ENCODE peak calls at places on chromosomes 1 and 21, in five cellular contexts. H, B, N, S and J are unnamed samples.

GRCh38 chr1:109777436-109777835 is 13.7 kb upstream of the EPS8L3 start:
- DNase-seq in B (peak), S (peak), N (no peak), H (no peak), J (no peak)

GRCh38 chr1:206466840-206467649 is 3.2 kb upstream of the IKBKE start:
- DNase-seq in N (no peak), H (no peak), B (no peak), S (no peak), J (no peak)

GRCh38 chr1:152739841-152740240 is 18.0 kb upstream of the KPRP start:
- DNase-seq in N (no peak), H (no peak), S (no peak), B (no peak), J (no peak)

GRCh38 chr1:51697160-51697559 is 80.3 kb downstream of the OSBPL9 start:
- DNase-seq in B (no peak), N (no peak), H (no peak), S (no peak), J (no peak)

GRCh38 chr1:9289090-9289534 is 3.6 kb upstream of the SPSB1 start:
- DNase-seq in H (peak), N (no peak), B (peak), S (peak), J (no peak)

GRCh38 chr1:91611498-91611917 is 110.9 kb downstream of the CDC7 start:
- DNase-seq in H (no peak), N (peak), B (no peak), S (peak), J (no peak)

GRCh38 chr1:53274026-53274425 is 35.7 kb upstream of the MAGOH start:
- DNase-seq in N (no peak), S (no peak), H (no peak), B (peak), J (no peak)

GRCh38 chr21:31279986-31280385 is 64.1 kb downstream of the TIAM1 start:
- DNase-seq in S (no peak), B (no peak), N (no peak), H (no peak), J (no peak)

GRCh38 chr1:43979528-43980254 is 681 bp downstream of the B4GALT2 start:
- DNase-seq in B (no peak), S (peak), N (no peak), H (peak), J (no peak)

GRCh38 chr1:43981636-43982035 is 2.6 kb downstream of the B4GALT2 start:
- DNase-seq in N (no peak), B (no peak), H (no peak), S (no peak), J (no peak)

GRCh38 chr1:43981135-43981491 is 2.1 kb downstream of the B4GALT2 start:
- DNase-seq in N (no peak), B (peak), S (peak), H (no peak), J (no peak)

GRCh38 chr1:43979261-43979527 is 184 bp downstream of the B4GALT2 start:
- DNase-seq in N (no peak), B (no peak), S (no peak), H (no peak), J (no peak)

DNA sequence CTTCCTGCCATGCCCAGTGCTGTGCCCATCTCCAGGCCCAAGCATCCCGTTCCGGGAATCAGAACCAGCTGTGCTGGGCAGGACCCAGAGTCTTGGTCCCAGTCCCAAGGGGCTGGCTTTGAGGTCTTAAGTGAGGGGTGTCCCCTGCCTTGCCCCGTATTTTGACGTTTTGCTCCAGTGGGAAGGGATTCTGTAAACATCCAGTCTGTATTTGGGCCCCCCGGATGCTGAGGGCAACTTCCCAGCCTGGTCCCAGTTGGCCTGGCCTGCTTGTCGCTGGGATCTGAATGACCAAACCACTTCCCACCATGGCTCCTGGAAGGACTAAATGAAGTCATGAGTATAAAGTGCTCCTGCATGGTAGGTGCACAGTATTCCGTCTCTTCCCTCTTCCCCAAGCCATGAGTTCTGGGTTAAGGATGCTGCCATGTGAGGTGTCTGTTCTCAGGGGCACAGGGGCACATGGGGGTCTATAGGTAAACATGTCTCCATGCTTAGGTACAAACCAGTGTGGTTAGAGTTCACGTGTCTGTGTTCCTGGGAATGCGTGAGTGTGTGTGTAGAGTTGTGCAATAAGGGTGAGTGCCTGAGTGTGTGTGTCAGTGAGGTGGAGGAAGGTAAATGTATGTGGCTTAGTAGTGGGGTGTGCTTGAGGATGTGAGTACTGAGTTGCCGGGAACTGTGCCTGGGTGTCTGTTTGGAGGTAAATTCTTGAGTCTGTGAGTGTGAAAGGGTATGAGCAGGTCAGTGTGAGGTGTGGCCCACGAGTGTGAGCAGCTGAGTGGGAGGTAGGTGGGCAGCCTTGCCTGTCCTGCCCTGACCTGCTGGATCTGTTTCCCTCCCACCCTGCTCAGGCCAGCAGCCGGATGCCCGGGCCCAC is 1.5 kb downstream of the B4GALT2 start:
- DNase-seq in S (no peak), H (peak), B (peak), N (peak), J (peak)
- H3K27ac ChIP-seq in S (peak), H (peak), B (no peak), N (peak), J (peak)

GRCh38 chr1:89199515-89199914 is 773 bp upstream of the GBP4 start:
- DNase-seq in S (no peak), N (no peak), B (no peak), H (no peak), J (no peak)
- H3K27ac ChIP-seq in S (peak), N (no peak), B (no peak), H (no peak), J (no peak)

GRCh38 chr21:45980271-45980670 is 1.3 kb upstream of the COL6A1 start:
- DNase-seq in H (no peak), B (no peak), N (no peak), S (no peak), J (no peak)

GRCh38 chr21:45981154-45981606 is 390 bp upstream of the COL6A1 start:
- DNase-seq in N (peak), B (peak), H (peak), S (peak), J (peak)

GRCh38 chr21:45981641-45982255 is at the start of gene COL6A1:
- DNase-seq in S (peak), N (no peak), H (no peak), B (peak), J (no peak)

GRCh38 chr21:45979651-45980050 is 1.9 kb upstream of the COL6A1 start:
- DNase-seq in S (peak), H (no peak), B (no peak), N (no peak), J (no peak)

GRCh38 chr21:45980697-45981096 is 873 bp upstream of the COL6A1 start:
- DNase-seq in H (no peak), N (no peak), S (no peak), B (no peak), J (no peak)
- H3K27ac ChIP-seq in H (no peak), N (no peak), S (peak), B (peak), J (no peak)

GRCh38 chr1:10680487-10680886 is 116.0 kb downstream of the CASZ1 start:
- DNase-seq in S (peak), H (no peak), B (peak), N (no peak), J (no peak)

GRCh38 chr1:10678395-10678794 is 118.1 kb downstream of the CASZ1 start:
- DNase-seq in H (no peak), B (no peak), S (no peak), N (no peak), J (no peak)

GRCh38 chr1:10678852-10679251 is 117.6 kb downstream of the CASZ1 start:
- DNase-seq in N (no peak), B (no peak), H (no peak), S (no peak), J (no peak)

GRCh38 chr1:10681296-10682113 is 114.9 kb downstream of the CASZ1 start:
- DNase-seq in B (no peak), S (no peak), H (no peak), N (no peak), J (no peak)

GRCh38 chr1:10679521-10680220 is 116.8 kb downstream of the CASZ1 start:
- DNase-seq in H (no peak), N (peak), B (peak), S (peak), J (no peak)
- H3K27ac ChIP-seq in H (no peak), N (no peak), B (peak), S (peak), J (no peak)

DNA sequence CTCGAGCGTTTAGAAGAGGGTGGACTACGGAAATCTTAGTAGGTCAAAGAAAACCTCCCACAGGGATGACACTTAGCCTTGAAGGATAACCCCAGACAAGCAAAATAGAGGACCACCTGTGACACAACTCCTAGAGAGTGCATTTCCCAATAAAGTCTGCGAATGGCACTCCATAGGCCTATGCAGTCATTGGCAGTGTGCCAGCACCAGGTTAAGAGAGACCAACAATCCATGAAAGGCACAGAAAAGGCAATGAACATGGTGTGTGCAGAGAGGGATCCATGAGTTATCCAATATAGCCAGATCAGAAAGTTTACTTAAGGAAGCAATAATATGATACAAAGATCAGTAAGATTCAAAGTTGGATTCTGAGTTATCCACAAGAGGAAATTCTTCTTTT is 45.2 kb upstream of the FMO2 start:
- DNase-seq in B (no peak), H (no peak), N (no peak), S (no peak), J (no peak)
- H3K27ac ChIP-seq in B (no peak), H (no peak), N (no peak), S (peak), J (no peak)